ENCODE peak calls at places on chromosomes 4 and X, in ten cellular contexts. F, Q, V, L, B, M, Z, U, O and J are unnamed samples.
A peak's percentile ranks its signal among the peaks of the same experiment; 100 is the strongest.

GRCh38 chr4:1775731-1776500 is 17.2 kb upstream of the FGFR3 start:
- DNase-seq in F (no peak), Q (no peak), V (peak; percentile 12), L (no peak), B (no peak), M (no peak), Z (no peak), U (peak; percentile 34), O (no peak), J (no peak)

GRCh38 chr4:110224142-110224541 is 25.7 kb upstream of the ELOVL6 start:
- DNase-seq in F (no peak), Q (no peak), V (no peak), L (no peak), B (no peak), M (no peak), Z (no peak), U (no peak), O (no peak), J (no peak)

GRCh38 chrX:149540133-149540620 is 635 bp upstream of the EOLA1 start:
- DNase-seq in F (peak; percentile 90), Q (peak; percentile 96), V (peak; percentile 72), L (peak; percentile 93), B (no peak), M (peak; percentile 88), Z (peak; percentile 95), U (peak; percentile 93), O (peak; percentile 38), J (peak; percentile 93)

GRCh38 chr4:125827338-125828074 is 512.8 kb downstream of the FAT4 start:
- DNase-seq in F (no peak), Q (no peak), V (no peak), L (no peak), B (no peak), M (no peak), Z (no peak), U (no peak), O (no peak), J (no peak)

GRCh38 chrX:77694491-77694890 is 91.5 kb downstream of the ATRX start:
- DNase-seq in F (no peak), Q (no peak), V (no peak), L (no peak), B (no peak), M (no peak), Z (no peak), U (no peak), O (no peak), J (no peak)

GRCh38 chr4:30924521-30924920 is 204.4 kb downstream of the PCDH7 start:
- DNase-seq in F (no peak), Q (no peak), V (no peak), L (no peak), B (no peak), M (no peak), Z (no peak), U (no peak), O (no peak), J (no peak)

GRCh38 chr4:16641971-16642370 is 256.5 kb downstream of the LDB2 start:
- DNase-seq in F (no peak), Q (no peak), V (no peak), L (no peak), B (no peak), M (no peak), Z (no peak), U (no peak), O (no peak), J (no peak)

GRCh38 chrX:68685722-68686683 is 38.5 kb downstream of the STARD8 start:
- DNase-seq in F (no peak), Q (peak; percentile 47), V (peak; percentile 59), L (peak; percentile 49), B (no peak), M (no peak), Z (peak; percentile 39), U (no peak), O (no peak), J (peak; percentile 85)

GRCh38 chrX:146906166-146906565 is 91.6 kb upstream of the CXorf51A start:
- DNase-seq in F (no peak), Q (no peak), V (no peak), L (no peak), B (no peak), M (no peak), Z (no peak), U (no peak), O (no peak), J (no peak)

GRCh38 chr4:136992032-136992431 is 540.3 kb downstream of the PCDH18 start:
- DNase-seq in F (no peak), Q (no peak), V (no peak), L (no peak), B (no peak), M (no peak), Z (no peak), U (no peak), O (no peak), J (no peak)

GRCh38 chr4:180828455-180829018 is 1414.7 kb upstream of the TENM3 start:
- DNase-seq in F (no peak), Q (peak; percentile 75), V (peak; percentile 60), L (no peak), B (peak; percentile 35), M (no peak), Z (peak; percentile 22), U (peak; percentile 24), O (no peak), J (no peak)

GRCh38 chr4:189463734-189464133 is 476.9 kb upstream of the FRG1 start:
- DNase-seq in F (no peak), Q (no peak), V (no peak), L (no peak), B (no peak), M (no peak), Z (no peak), U (no peak), O (no peak), J (no peak)

GRCh38 chr4:168797176-168797575 is 212.9 kb downstream of the CBR4 start:
- DNase-seq in F (no peak), Q (no peak), V (peak; percentile 52), L (no peak), B (no peak), M (no peak), Z (no peak), U (no peak), O (no peak), J (no peak)

GRCh38 chr4:107937040-107937439 is 5.7 kb downstream of the CYP2U1 start:
- DNase-seq in F (no peak), Q (no peak), V (no peak), L (no peak), B (no peak), M (no peak), Z (no peak), U (no peak), O (no peak), J (no peak)

GRCh38 chr4:98399915-98400314 is 138.7 kb downstream of the RAP1GDS1 start:
- DNase-seq in F (no peak), Q (no peak), V (no peak), L (no peak), B (no peak), M (no peak), Z (no peak), U (no peak), O (no peak), J (no peak)

GRCh38 chrX:134443020-134443419 is 16.9 kb upstream of the HPRT1 start:
- DNase-seq in F (no peak), Q (no peak), V (no peak), L (no peak), B (no peak), M (no peak), Z (no peak), U (no peak), O (no peak), J (no peak)

GRCh38 chrX:129640737-129641136 is 14.0 kb downstream of the APLN start:
- DNase-seq in F (no peak), Q (no peak), V (no peak), L (no peak), B (no peak), M (no peak), Z (no peak), U (no peak), O (no peak), J (no peak)

GRCh38 chr4:48556268-48556667 is 66.2 kb downstream of the ZAR1 start:
- DNase-seq in F (no peak), Q (no peak), V (no peak), L (no peak), B (no peak), M (no peak), Z (no peak), U (no peak), O (no peak), J (no peak)

GRCh38 chr4:121070696-121071639 is 1.4 kb downstream of the NDNF start:
- DNase-seq in F (no peak), Q (peak; percentile 66), V (no peak), L (peak; percentile 74), B (no peak), M (no peak), Z (peak; percentile 37), U (no peak), O (no peak), J (peak; percentile 73)

GRCh38 chr4:177699365-177700213 is 257.4 kb upstream of the AGA start:
- DNase-seq in F (no peak), Q (no peak), V (peak; percentile 88), L (no peak), B (no peak), M (no peak), Z (no peak), U (no peak), O (no peak), J (no peak)

GRCh38 chr4:114082348-114082747 is 102.9 kb upstream of the ARSJ start:
- DNase-seq in F (no peak), Q (no peak), V (no peak), L (no peak), B (no peak), M (no peak), Z (no peak), U (no peak), O (no peak), J (no peak)

GRCh38 chr4:26290276-26290675 is 30.5 kb upstream of the RBPJ start:
- DNase-seq in F (no peak), Q (no peak), V (no peak), L (no peak), B (no peak), M (no peak), Z (no peak), U (no peak), O (no peak), J (no peak)

GRCh38 chrX:151396042-151396826 is 772 bp upstream of the VMA21 start:
- DNase-seq in F (peak; percentile 24), Q (no peak), V (peak; percentile 26), L (peak; percentile 57), B (peak; percentile 25), M (no peak), Z (peak; percentile 63), U (no peak), O (no peak), J (peak; percentile 56)

GRCh38 chr4:86939123-86939522 is 4.3 kb downstream of the AFF1 start:
- DNase-seq in F (no peak), Q (no peak), V (no peak), L (no peak), B (no peak), M (no peak), Z (peak; percentile 17), U (no peak), O (no peak), J (no peak)

GRCh38 chr4:128876194-128876593 is 66.7 kb downstream of the JADE1 start:
- DNase-seq in F (no peak), Q (no peak), V (no peak), L (no peak), B (no peak), M (no peak), Z (no peak), U (no peak), O (no peak), J (no peak)

GRCh38 chr4:28225689-28226353 is 1365.2 kb downstream of the STIM2 start:
- DNase-seq in F (no peak), Q (peak; percentile 7), V (no peak), L (no peak), B (no peak), M (no peak), Z (no peak), U (no peak), O (no peak), J (no peak)

GRCh38 chrX:46686003-46686645 is 72.8 kb downstream of the SLC9A7 start:
- DNase-seq in F (peak; percentile 17), Q (peak; percentile 40), V (peak; percentile 28), L (no peak), B (no peak), M (peak; percentile 8), Z (peak; percentile 53), U (no peak), O (no peak), J (no peak)

GRCh38 chrX:134948333-134949241 is 42.2 kb upstream of the SMIM10 start:
- DNase-seq in F (no peak), Q (peak; percentile 52), V (peak; percentile 60), L (no peak), B (peak; percentile 89), M (no peak), Z (no peak), U (no peak), O (no peak), J (no peak)